ENCODE peak calls at places on chromosomes 12 and 14, in six cellular contexts. E is left ventricle myocardium inferior, Z is prostate gland, F is body of pancreas, A is mucosa of descending colon, U is endodermal cell. B is an unnamed sample.

GRCh38 chr12:96514328-96514727 is 25.0 kb downstream of the CFAP54 start:
- DNase-seq in E (no peak), Z (no peak), F (no peak), A (no peak), U (no peak), B (no peak)

GRCh38 chr14:96104469-96105057 is 65.4 kb downstream of the C14orf132 start:
- DNase-seq in E (peak; percentile 56), Z (no peak), F (peak; percentile 80), A (peak; percentile 87), U (peak; percentile 17), B (no peak)

GRCh38 chr12:95218852-95219171 is 1.2 kb downstream of the VEZT start:
- DNase-seq in E (no peak), Z (no peak), F (no peak), A (no peak), U (no peak), B (no peak)

GRCh38 chr14:59018978-59019377 is 169.5 kb upstream of the DAAM1 start:
- DNase-seq in E (no peak), Z (no peak), F (no peak), A (no peak), U (peak; percentile 76), B (no peak)

GRCh38 chr12:69810870-69811498 is 14.0 kb upstream of the MYRFL start:
- DNase-seq in E (no peak), Z (no peak), F (no peak), A (no peak), U (no peak), B (no peak)

GRCh38 chr14:76175942-76176341 is 24.2 kb downstream of the GPATCH2L start:
- DNase-seq in E (no peak), Z (no peak), F (no peak), A (no peak), U (no peak), B (no peak)

GRCh38 chr14:70052990-70053389 is 135.8 kb downstream of the SLC8A3 start:
- DNase-seq in E (no peak), Z (no peak), F (peak; percentile 27), A (no peak), U (peak; percentile 81), B (no peak)

GRCh38 chr12:115232455-115233156 is 548.6 kb upstream of the TBX3 start:
- DNase-seq in E (no peak), Z (no peak), F (no peak), A (no peak), U (no peak), B (peak; percentile 34)

GRCh38 chr14:52051861-52052260 is 17.0 kb downstream of the NID2 start:
- DNase-seq in E (no peak), Z (no peak), F (no peak), A (no peak), U (no peak), B (no peak)

GRCh38 chr14:86935241-86935640 is 1057.7 kb downstream of the GALC start:
- DNase-seq in E (no peak), Z (no peak), F (no peak), A (no peak), U (no peak), B (no peak)

GRCh38 chr14:97625512-97625911 is 828.3 kb downstream of the VRK1 start:
- DNase-seq in E (no peak), Z (no peak), F (no peak), A (no peak), U (no peak), B (no peak)

GRCh38 chr12:59383426-59383822 is 212.4 kb upstream of the SLC16A7 start:
- DNase-seq in E (no peak), Z (no peak), F (no peak), A (no peak), U (no peak), B (peak; percentile 38)

GRCh38 chr14:37257651-37258050 is 59.9 kb downstream of the MIPOL1 start:
- DNase-seq in E (no peak), Z (no peak), F (no peak), A (no peak), U (no peak), B (no peak)

GRCh38 chr12:88144037-88144436 is 1.9 kb downstream of the TMTC3 start:
- DNase-seq in E (no peak), Z (no peak), F (no peak), A (no peak), U (peak; percentile 72), B (no peak)

GRCh38 chr12:67798763-67799162 is 150.2 kb downstream of the DYRK2 start:
- DNase-seq in E (no peak), Z (no peak), F (no peak), A (no peak), U (no peak), B (no peak)

GRCh38 chr12:84889818-84890217 is 22.8 kb downstream of the SLC6A15 start:
- DNase-seq in E (no peak), Z (no peak), F (no peak), A (no peak), U (no peak), B (no peak)

DNA sequence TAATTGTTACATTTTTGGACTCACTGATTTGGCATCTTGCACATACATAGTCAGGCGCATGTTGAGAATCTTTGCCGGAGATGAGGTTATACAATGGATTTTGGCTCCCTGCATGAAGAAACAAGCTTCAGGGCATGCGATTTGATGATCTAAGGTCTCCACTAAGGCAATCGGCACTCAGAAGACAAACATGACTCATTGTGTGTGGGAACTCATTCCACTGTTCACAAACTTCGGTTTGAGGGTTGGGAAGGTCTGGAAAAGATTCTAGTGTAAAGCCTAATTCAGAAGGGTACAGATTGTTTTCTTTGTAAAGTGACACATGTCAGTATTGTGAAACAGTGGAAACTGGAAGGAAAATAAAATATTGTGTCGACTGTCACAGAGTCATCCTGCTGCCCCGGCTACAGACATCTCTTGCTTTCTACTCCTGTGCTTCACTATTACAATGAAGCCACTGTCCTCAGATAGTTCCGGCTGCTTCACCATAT is 192.6 kb upstream of the HMGA2 start:
- DNase-seq in E (no peak), Z (no peak), F (no peak), A (no peak), U (no peak), B (no peak)
- H3K4me1 ChIP-seq in E (no peaks in the 10 kb centered on the region), Z (no peaks in the 10 kb centered on the region), F (no peaks in the 10 kb centered on the region), A (peaks cover 13% of the 10 kb centered on the region), U (peaks cover 15% of the 10 kb centered on the region), B (no peaks in the 10 kb centered on the region)

DNA sequence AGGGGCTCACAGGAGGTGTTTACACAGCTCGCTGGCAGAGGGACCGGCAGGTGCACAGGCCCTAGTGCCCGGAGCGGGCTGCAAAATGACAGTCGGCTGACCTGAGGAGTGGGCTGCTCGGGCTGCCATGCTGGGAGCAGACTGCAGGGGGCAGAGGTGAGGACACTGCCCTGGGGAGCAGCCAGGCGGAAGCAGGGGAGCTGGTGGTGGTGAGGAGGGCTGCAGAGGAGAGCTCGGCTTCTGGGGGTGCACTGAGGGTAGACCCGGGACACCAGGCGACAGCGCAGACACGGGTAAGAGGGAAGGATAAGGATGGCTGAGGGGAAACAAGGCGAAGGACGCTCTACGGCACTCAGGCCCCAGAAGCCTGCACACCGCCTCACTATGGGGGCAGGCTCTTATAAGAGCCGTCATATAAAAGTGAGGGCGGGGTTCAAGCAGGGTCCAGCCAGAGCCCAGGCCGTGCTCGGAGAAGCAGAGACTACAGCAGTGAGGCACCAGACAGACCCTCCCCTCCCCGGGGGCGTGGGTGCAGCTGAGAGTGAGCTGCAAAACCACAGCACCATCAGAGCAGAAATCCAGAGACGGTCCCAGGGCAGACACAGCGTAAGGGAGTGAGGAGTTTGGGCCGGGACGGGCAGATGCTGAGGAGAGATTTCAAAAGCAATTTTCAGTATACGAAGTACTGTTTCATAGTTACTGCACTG is 62.5 kb downstream of the CCDC88C start:
- DNase-seq in E (no peak), Z (no peak), F (no peak), A (no peak), U (peak; percentile 93), B (peak; percentile 34)
- TF ChIP-seq CTCF in E (peak; percentile 19), Z (no peak), F (peak; percentile 27), A (peak; percentile 44), U (peak; percentile 83), B (peak; percentile 45)

GRCh38 chr14:81398196-81398891 is 1.8 kb downstream of the STON2 start:
- DNase-seq in E (no peak), Z (no peak), F (no peak), A (no peak), U (no peak), B (no peak)
- H3K4me1 ChIP-seq in E (no peaks in the 10 kb centered on the region), Z (peaks cover 6% of the 10 kb centered on the region), F (no peaks in the 10 kb centered on the region), A (peaks cover 8% of the 10 kb centered on the region), U (no peaks in the 10 kb centered on the region), B (peaks cover 19% of the 10 kb centered on the region)

DNA sequence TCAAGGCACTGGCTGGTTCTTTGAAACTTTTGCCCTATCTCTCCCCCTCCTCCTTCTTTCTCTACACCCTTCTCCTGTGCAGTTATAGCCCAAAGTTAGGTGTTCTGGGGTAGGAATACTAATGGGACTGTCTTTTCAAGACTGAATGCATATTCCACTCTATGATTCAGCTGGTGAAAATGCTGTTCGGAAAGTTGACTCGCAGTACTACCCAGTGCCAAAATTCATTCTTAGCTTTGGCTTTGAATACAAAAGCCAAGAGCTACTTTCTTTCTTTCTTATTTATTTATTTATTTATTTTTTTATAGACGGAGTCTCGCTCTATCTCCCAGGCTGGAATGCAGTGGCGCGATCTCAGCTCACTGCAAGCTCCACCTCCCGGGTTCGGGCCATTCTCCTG is 249.2 kb downstream of the ETNK1 start:
- DNase-seq in E (no peak), Z (no peak), F (no peak), A (no peak), U (no peak), B (no peak)
- TF ChIP-seq CTCF in E (no peak), Z (no peak), F (no peak), A (no peak), U (no peak), B (no peak)

GRCh38 chr12:4809013-4809448 is 88.8 kb downstream of the GALNT8 start:
- DNase-seq in E (no peak), Z (no peak), F (no peak), A (no peak), U (peak; percentile 94), B (no peak)

GRCh38 chr12:4807813-4808212 is 87.6 kb downstream of the GALNT8 start:
- DNase-seq in E (no peak), Z (no peak), F (no peak), A (no peak), U (no peak), B (no peak)

GRCh38 chr12:4812621-4813327 is 92.6 kb downstream of the GALNT8 start:
- DNase-seq in E (no peak), Z (no peak), F (no peak), A (no peak), U (no peak), B (no peak)

GRCh38 chr12:4809449-4810218 is 89.4 kb downstream of the GALNT8 start:
- DNase-seq in E (no peak), Z (no peak), F (no peak), A (no peak), U (peak; percentile 86), B (no peak)

GRCh38 chr12:4810219-4810671 is 90.0 kb downstream of the GALNT8 start:
- DNase-seq in E (no peak), Z (no peak), F (no peak), A (no peak), U (no peak), B (no peak)
- H3K4me1 ChIP-seq in E (peaks cover 16% of the 10 kb centered on the region), Z (peaks cover 6% of the 10 kb centered on the region), F (peaks cover 12% of the 10 kb centered on the region), A (no peaks in the 10 kb centered on the region), U (no peaks in the 10 kb centered on the region), B (no peaks in the 10 kb centered on the region)

GRCh38 chr12:55729592-55730446 is 1.0 kb upstream of the CD63 start:
- DNase-seq in E (peak; percentile 90), Z (peak; percentile 93), F (peak; percentile 80), A (peak; percentile 93), U (peak; percentile 98), B (peak; percentile 94)
- TF ChIP-seq CTCF in E (no peak), Z (no peak), F (peak; percentile 7), A (no peak), U (no peak), B (no peak)

GRCh38 chr14:101132051-101132541 is 228.6 kb upstream of the RTL1 start:
- DNase-seq in E (no peak), Z (peak; percentile 1), F (no peak), A (no peak), U (no peak), B (no peak)
- H3K4me1 ChIP-seq in E (no peaks in the 10 kb centered on the region), Z (no peaks in the 10 kb centered on the region), F (no peaks in the 10 kb centered on the region), A (no peaks in the 10 kb centered on the region), U (peaks cover 17% of the 10 kb centered on the region), B (peaks cover 4% of the 10 kb centered on the region)

GRCh38 chr12:112359290-112359689 is 22.9 kb downstream of the HECTD4 start:
- DNase-seq in E (no peak), Z (no peak), F (no peak), A (no peak), U (no peak), B (no peak)
- TF ChIP-seq CTCF in E (no peak), Z (no peak), F (no peak), A (no peak), U (no peak), B (no peak)

B was measured in BE2C.